ENCODE peak calls at places on chromosomes 2 and 18, in seven cellular contexts. One of them, this sample, is unnamed.

GRCh38 chr18:9838144-9838877 is 47.5 kb upstream of the TXNDC2 start:
- DNase-seq in HepG2: no peak
- DNase-seq in GM12878: no peak
- DNase-seq in K562: no peak
- DNase-seq in GM12891: no peak
- DNase-seq in H1: peak; percentile 58
- DNase-seq in SK-N-SH: no peak
- DNase-seq in this sample: no peak

GRCh38 chr2:240480834-240481623 is 45.6 kb downstream of the GPC1 start:
- DNase-seq in HepG2: no peak
- DNase-seq in GM12878: no peak
- DNase-seq in K562: no peak
- DNase-seq in GM12891: no peak
- DNase-seq in H1: no peak
- DNase-seq in SK-N-SH: peak; percentile 4
- DNase-seq in this sample: no peak

GRCh38 chr2:241866896-241867631 is 2.5 kb upstream of the RTP5 start:
- DNase-seq in HepG2: no peak
- DNase-seq in GM12878: no peak
- DNase-seq in K562: no peak
- DNase-seq in GM12891: no peak
- DNase-seq in H1: no peak
- DNase-seq in SK-N-SH: peak; percentile 38
- DNase-seq in this sample: no peak

GRCh38 chr2:95077893-95078603 is 43.6 kb downstream of the MRPS5 start:
- DNase-seq in HepG2: no peak
- DNase-seq in GM12878: no peak
- DNase-seq in K562: no peak
- DNase-seq in GM12891: no peak
- DNase-seq in H1: no peak
- DNase-seq in SK-N-SH: peak; percentile 12
- DNase-seq in this sample: no peak

GRCh38 chr18:50896093-50896492 is 17.2 kb downstream of the ME2 start:
- DNase-seq in HepG2: peak; percentile 13
- DNase-seq in GM12878: no peak
- DNase-seq in K562: no peak
- DNase-seq in GM12891: no peak
- DNase-seq in H1: no peak
- DNase-seq in SK-N-SH: no peak
- DNase-seq in this sample: no peak

GRCh38 chr2:38771632-38772031 is 6.4 kb upstream of the GEMIN6 start:
- DNase-seq in HepG2: no peak
- DNase-seq in GM12878: no peak
- DNase-seq in K562: no peak
- DNase-seq in GM12891: no peak
- DNase-seq in H1: no peak
- DNase-seq in SK-N-SH: no peak
- DNase-seq in this sample: no peak

GRCh38 chr2:85954192-85954900 is 65.6 kb upstream of the ST3GAL5 start:
- DNase-seq in HepG2: no peak
- DNase-seq in GM12878: no peak
- DNase-seq in K562: no peak
- DNase-seq in GM12891: no peak
- DNase-seq in H1: no peak
- DNase-seq in SK-N-SH: no peak
- DNase-seq in this sample: no peak

GRCh38 chr2:98771771-98772521 is 41.0 kb upstream of the MGAT4A start:
- DNase-seq in HepG2: no peak
- DNase-seq in GM12878: no peak
- DNase-seq in K562: no peak
- DNase-seq in GM12891: no peak
- DNase-seq in H1: no peak
- DNase-seq in SK-N-SH: no peak
- DNase-seq in this sample: peak; percentile 41

GRCh38 chr2:145352499-145352898 is 832.6 kb upstream of the ZEB2 start:
- DNase-seq in HepG2: no peak
- DNase-seq in GM12878: no peak
- DNase-seq in K562: no peak
- DNase-seq in GM12891: no peak
- DNase-seq in H1: no peak
- DNase-seq in SK-N-SH: no peak
- DNase-seq in this sample: no peak

GRCh38 chr2:237315170-237315880 is 98.6 kb downstream of the COL6A3 start:
- DNase-seq in HepG2: peak; percentile 71
- DNase-seq in GM12878: no peak
- DNase-seq in K562: no peak
- DNase-seq in GM12891: no peak
- DNase-seq in H1: no peak
- DNase-seq in SK-N-SH: peak; percentile 81
- DNase-seq in this sample: no peak

GRCh38 chr2:225493420-225494099 is 94.0 kb downstream of the NYAP2 start:
- DNase-seq in HepG2: no peak
- DNase-seq in GM12878: no peak
- DNase-seq in K562: no peak
- DNase-seq in GM12891: no peak
- DNase-seq in H1: no peak
- DNase-seq in SK-N-SH: no peak
- DNase-seq in this sample: no peak

GRCh38 chr2:17296676-17297075 is 221.6 kb downstream of the RAD51AP2 start:
- DNase-seq in HepG2: no peak
- DNase-seq in GM12878: no peak
- DNase-seq in K562: no peak
- DNase-seq in GM12891: no peak
- DNase-seq in H1: no peak
- DNase-seq in SK-N-SH: no peak
- DNase-seq in this sample: no peak

GRCh38 chr2:239977111-239977510 is 48.0 kb downstream of the NDUFA10 start:
- DNase-seq in HepG2: no peak
- DNase-seq in GM12878: no peak
- DNase-seq in K562: no peak
- DNase-seq in GM12891: no peak
- DNase-seq in H1: no peak
- DNase-seq in SK-N-SH: no peak
- DNase-seq in this sample: no peak

GRCh38 chr18:62999392-62999791 is 284.1 kb downstream of the PHLPP1 start:
- DNase-seq in HepG2: no peak
- DNase-seq in GM12878: no peak
- DNase-seq in K562: no peak
- DNase-seq in GM12891: no peak
- DNase-seq in H1: no peak
- DNase-seq in SK-N-SH: no peak
- DNase-seq in this sample: no peak

GRCh38 chr18:6561029-6561861 is 146.5 kb upstream of the L3MBTL4 start:
- DNase-seq in HepG2: no peak
- DNase-seq in GM12878: no peak
- DNase-seq in K562: peak; percentile 36
- DNase-seq in GM12891: no peak
- DNase-seq in H1: no peak
- DNase-seq in SK-N-SH: no peak
- DNase-seq in this sample: no peak

GRCh38 chr2:64274399-64275173 is 130.4 kb upstream of the PELI1 start:
- DNase-seq in HepG2: no peak
- DNase-seq in GM12878: no peak
- DNase-seq in K562: no peak
- DNase-seq in GM12891: no peak
- DNase-seq in H1: no peak
- DNase-seq in SK-N-SH: peak; percentile 17
- DNase-seq in this sample: no peak

GRCh38 chr2:64275174-64275466 is 130.9 kb upstream of the PELI1 start:
- DNase-seq in HepG2: no peak
- DNase-seq in GM12878: no peak
- DNase-seq in K562: no peak
- DNase-seq in GM12891: no peak
- DNase-seq in H1: no peak
- DNase-seq in SK-N-SH: no peak
- DNase-seq in this sample: no peak

GRCh38 chr2:64277101-64277849 is 133.1 kb upstream of the PELI1 start:
- DNase-seq in HepG2: no peak
- DNase-seq in GM12878: no peak
- DNase-seq in K562: peak; percentile 17
- DNase-seq in GM12891: no peak
- DNase-seq in H1: no peak
- DNase-seq in SK-N-SH: no peak
- DNase-seq in this sample: no peak

GRCh38 chr2:64273524-64274398 is 129.5 kb upstream of the PELI1 start:
- DNase-seq in HepG2: peak; percentile 25
- DNase-seq in GM12878: no peak
- DNase-seq in K562: no peak
- DNase-seq in GM12891: no peak
- DNase-seq in H1: no peak
- DNase-seq in SK-N-SH: peak; percentile 27
- DNase-seq in this sample: no peak

DNA sequence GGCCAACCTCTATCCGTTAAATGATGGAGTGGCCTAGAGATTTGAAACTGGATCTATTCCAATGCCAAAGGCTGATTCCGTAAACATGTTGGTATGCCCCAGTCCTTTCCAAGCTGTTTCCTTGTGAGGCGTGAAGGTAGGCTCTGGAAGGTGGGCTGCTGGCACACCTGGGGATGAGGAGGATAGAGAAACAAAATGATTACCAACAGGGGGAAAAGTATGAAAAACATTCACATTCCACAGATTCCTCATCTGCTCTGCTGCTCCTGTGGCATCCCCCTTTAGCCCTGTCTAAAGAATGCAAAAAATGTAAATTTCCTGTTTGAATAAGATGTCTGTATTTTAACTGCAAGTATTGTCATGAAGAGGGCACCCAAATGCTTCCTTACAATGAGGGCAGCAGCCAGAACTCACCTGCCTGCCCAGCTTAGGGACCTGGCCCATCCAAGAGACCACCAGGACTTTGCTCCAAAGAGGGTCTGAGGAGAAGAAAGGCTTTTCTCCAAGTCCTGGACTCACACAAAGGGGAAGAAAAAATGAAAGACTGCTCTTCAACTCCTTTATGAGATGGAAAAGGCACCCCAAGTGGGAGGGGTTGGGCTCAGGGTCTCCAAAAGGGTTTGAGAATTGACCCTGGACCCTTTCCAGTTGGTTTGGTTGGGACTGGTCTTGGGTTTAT is 132.3 kb upstream of the PELI1 start:
- DNase-seq in HepG2: no peak
- DNase-seq in GM12878: no peak
- DNase-seq in K562: no peak
- DNase-seq in GM12891: no peak
- DNase-seq in H1: peak; percentile 76
- DNase-seq in SK-N-SH: no peak
- DNase-seq in this sample: no peak
- TF ChIP-seq POLR2AphosphoS5 in HepG2: no peak
- TF ChIP-seq POLR2AphosphoS5 in GM12878: no peak
- TF ChIP-seq POLR2AphosphoS5 in K562: no peak
- TF ChIP-seq POLR2AphosphoS5 in GM12891: no peak
- TF ChIP-seq POLR2AphosphoS5 in H1: no peak
- TF ChIP-seq POLR2AphosphoS5 in SK-N-SH: no peak
- TF ChIP-seq POLR2AphosphoS5 in this sample: no peak

GRCh38 chr2:205115516-205115915 is 566.8 kb upstream of the NRP2 start:
- DNase-seq in HepG2: no peak
- DNase-seq in GM12878: no peak
- DNase-seq in K562: no peak
- DNase-seq in GM12891: no peak
- DNase-seq in H1: no peak
- DNase-seq in SK-N-SH: peak; percentile 37
- DNase-seq in this sample: no peak
- TF ChIP-seq TAF1 in HepG2: no peak
- TF ChIP-seq TAF1 in GM12878: no peak
- TF ChIP-seq TAF1 in K562: no peak
- TF ChIP-seq TAF1 in GM12891: no peak
- TF ChIP-seq TAF1 in H1: no peak
- TF ChIP-seq TAF1 in SK-N-SH: no peak
- TF ChIP-seq TAF1 in this sample: no peak

DNA sequence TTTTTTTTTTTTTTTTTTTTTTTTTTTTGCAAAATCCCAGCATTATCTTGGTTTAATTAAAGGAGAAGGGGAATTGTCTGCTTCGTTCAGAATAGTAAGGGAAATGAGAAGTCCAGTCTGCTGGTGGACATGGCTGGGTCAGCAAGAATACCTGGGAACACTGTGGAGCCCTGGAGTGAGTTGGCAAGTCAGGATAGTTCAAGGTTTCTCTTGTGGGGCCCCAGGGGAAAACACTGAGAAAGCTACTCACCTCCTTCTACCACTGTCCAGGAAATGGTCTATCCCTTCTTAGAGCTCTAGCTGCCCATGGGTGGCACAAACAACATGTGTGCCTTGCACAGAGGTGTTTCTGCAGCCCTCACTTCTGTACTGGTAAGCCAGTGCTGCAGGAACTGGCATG is 169.1 kb upstream of the SIX2 start:
- DNase-seq in HepG2: no peak
- DNase-seq in GM12878: no peak
- DNase-seq in K562: no peak
- DNase-seq in GM12891: no peak
- DNase-seq in H1: no peak
- DNase-seq in SK-N-SH: no peak
- DNase-seq in this sample: no peak
- TF ChIP-seq POLR2AphosphoS5 in HepG2: no peak
- TF ChIP-seq POLR2AphosphoS5 in GM12878: no peak
- TF ChIP-seq POLR2AphosphoS5 in K562: no peak
- TF ChIP-seq POLR2AphosphoS5 in GM12891: no peak
- TF ChIP-seq POLR2AphosphoS5 in H1: no peak
- TF ChIP-seq POLR2AphosphoS5 in SK-N-SH: no peak
- TF ChIP-seq POLR2AphosphoS5 in this sample: no peak

GRCh38 chr2:12221583-12221982 is 475.2 kb downstream of the LPIN1 start:
- DNase-seq in HepG2: no peak
- DNase-seq in GM12878: no peak
- DNase-seq in K562: no peak
- DNase-seq in GM12891: no peak
- DNase-seq in H1: no peak
- DNase-seq in SK-N-SH: no peak
- DNase-seq in this sample: no peak

GRCh38 chr2:12222561-12222960 is 476.1 kb downstream of the LPIN1 start:
- DNase-seq in HepG2: no peak
- DNase-seq in GM12878: no peak
- DNase-seq in K562: no peak
- DNase-seq in GM12891: no peak
- DNase-seq in H1: no peak
- DNase-seq in SK-N-SH: no peak
- DNase-seq in this sample: no peak

GRCh38 chr2:12217206-12217605 is 470.8 kb downstream of the LPIN1 start:
- DNase-seq in HepG2: no peak
- DNase-seq in GM12878: no peak
- DNase-seq in K562: no peak
- DNase-seq in GM12891: no peak
- DNase-seq in H1: no peak
- DNase-seq in SK-N-SH: no peak
- DNase-seq in this sample: no peak

GRCh38 chr2:12223732-12224131 is 477.3 kb downstream of the LPIN1 start:
- DNase-seq in HepG2: no peak
- DNase-seq in GM12878: no peak
- DNase-seq in K562: no peak
- DNase-seq in GM12891: no peak
- DNase-seq in H1: no peak
- DNase-seq in SK-N-SH: no peak
- DNase-seq in this sample: no peak

DNA sequence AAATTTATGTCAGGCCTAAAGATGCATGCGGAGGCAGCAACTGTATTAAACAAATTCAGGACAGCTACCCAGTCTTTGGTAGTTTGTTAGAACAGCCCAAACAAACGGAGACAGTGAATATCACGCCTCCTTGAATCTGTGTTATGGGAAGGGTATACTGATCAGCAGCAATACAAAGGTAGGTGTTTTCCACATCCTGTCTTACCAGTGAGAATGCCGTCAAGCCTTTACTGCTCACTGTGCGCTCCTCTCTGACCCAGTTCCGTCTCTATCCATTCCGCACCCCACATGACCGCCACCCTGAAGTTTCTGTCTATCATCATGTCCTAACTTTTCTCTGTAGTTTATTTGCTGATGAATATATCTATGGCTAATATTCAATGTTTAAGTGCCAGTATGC is 473.3 kb downstream of the LPIN1 start:
- DNase-seq in HepG2: no peak
- DNase-seq in GM12878: no peak
- DNase-seq in K562: no peak
- DNase-seq in GM12891: no peak
- DNase-seq in H1: no peak
- DNase-seq in SK-N-SH: no peak
- DNase-seq in this sample: no peak
- TF ChIP-seq TAF1 in HepG2: no peak
- TF ChIP-seq TAF1 in GM12878: no peak
- TF ChIP-seq TAF1 in K562: no peak
- TF ChIP-seq TAF1 in GM12891: no peak
- TF ChIP-seq TAF1 in H1: no peak
- TF ChIP-seq TAF1 in SK-N-SH: no peak
- TF ChIP-seq TAF1 in this sample: no peak

This sample was measured in GM12892.